ENCODE peak calls at places on chromosomes 16 and 17, in six cellular contexts. One of them, this sample, is unnamed.

GRCh38 chr17:67506966-67507365 is 129.9 kb downstream of the PITPNC1 start:
- DNase-seq in astrocyte of the spinal cord: peak
- DNase-seq in AG20443: peak
- DNase-seq in epithelial cell of esophagus: peak
- DNase-seq in body of pancreas: no peak
- DNase-seq in AG08395: peak
- DNase-seq in this sample: peak

GRCh38 chr16:1102921-1103648 is 7.0 kb upstream of the C1QTNF8 start:
- DNase-seq in epithelial cell of esophagus: peak
- DNase-seq in AG20443: peak
- DNase-seq in astrocyte of the spinal cord: no peak
- DNase-seq in body of pancreas: peak
- DNase-seq in AG08395: peak
- DNase-seq in this sample: peak

GRCh38 chr16:30567160-30567990 is 4.1 kb downstream of the ZNF688 start:
- DNase-seq in body of pancreas: no peak
- DNase-seq in AG08395: no peak
- DNase-seq in epithelial cell of esophagus: peak
- DNase-seq in AG20443: no peak
- DNase-seq in astrocyte of the spinal cord: no peak
- DNase-seq in this sample: no peak

GRCh38 chr16:19169081-19169639 is 1.1 kb downstream of the SYT17 start:
- DNase-seq in epithelial cell of esophagus: no peak
- DNase-seq in AG08395: no peak
- DNase-seq in AG20443: no peak
- DNase-seq in body of pancreas: no peak
- DNase-seq in astrocyte of the spinal cord: no peak
- DNase-seq in this sample: no peak

GRCh38 chr17:10875411-10875810 is 37.5 kb upstream of the PIRT start:
- DNase-seq in astrocyte of the spinal cord: no peak
- DNase-seq in AG20443: peak
- DNase-seq in AG08395: no peak
- DNase-seq in epithelial cell of esophagus: no peak
- DNase-seq in body of pancreas: no peak
- DNase-seq in this sample: peak

GRCh38 chr17:61488878-61489718 is 36.9 kb downstream of the TBX4 start:
- DNase-seq in epithelial cell of esophagus: no peak
- DNase-seq in AG08395: no peak
- DNase-seq in body of pancreas: peak
- DNase-seq in AG20443: no peak
- DNase-seq in astrocyte of the spinal cord: no peak
- DNase-seq in this sample: no peak

GRCh38 chr16:89002851-89003830 is 26.1 kb upstream of the CBFA2T3 start:
- DNase-seq in AG08395: no peak
- DNase-seq in astrocyte of the spinal cord: no peak
- DNase-seq in epithelial cell of esophagus: no peak
- DNase-seq in AG20443: no peak
- DNase-seq in body of pancreas: no peak
- DNase-seq in this sample: no peak

GRCh38 chr17:76643553-76644148 is at the start of gene ST6GALNAC1:
- DNase-seq in astrocyte of the spinal cord: no peak
- DNase-seq in AG20443: no peak
- DNase-seq in epithelial cell of esophagus: peak
- DNase-seq in body of pancreas: no peak
- DNase-seq in AG08395: no peak
- DNase-seq in this sample: no peak

GRCh38 chr17:80931421-80932265 is 60.0 kb upstream of the CHMP6 start:
- DNase-seq in AG08395: peak
- DNase-seq in body of pancreas: no peak
- DNase-seq in AG20443: peak
- DNase-seq in epithelial cell of esophagus: no peak
- DNase-seq in astrocyte of the spinal cord: peak
- DNase-seq in this sample: peak

GRCh38 chr17:79919164-79919585 is 79.9 kb upstream of the CBX4 start:
- DNase-seq in epithelial cell of esophagus: peak
- DNase-seq in body of pancreas: peak
- DNase-seq in astrocyte of the spinal cord: peak
- DNase-seq in AG08395: peak
- DNase-seq in AG20443: peak
- DNase-seq in this sample: peak

GRCh38 chr17:81928497-81929252 is 1.1 kb upstream of the MAFG start:
- DNase-seq in astrocyte of the spinal cord: no peak
- DNase-seq in body of pancreas: no peak
- DNase-seq in AG20443: no peak
- DNase-seq in AG08395: no peak
- DNase-seq in epithelial cell of esophagus: no peak
- DNase-seq in this sample: no peak

GRCh38 chr16:4936181-4936990 is 562 bp downstream of the PPL start:
- DNase-seq in epithelial cell of esophagus: no peak
- DNase-seq in AG08395: no peak
- DNase-seq in astrocyte of the spinal cord: no peak
- DNase-seq in body of pancreas: peak
- DNase-seq in AG20443: peak
- DNase-seq in this sample: peak